ENCODE peak calls at places on chromosomes 13 and 19, in eight cellular contexts. W is ELR, N is neural crest cell, C is GM18507, R is memory B cell, Q is RWPE1, A is substantia nigra, D is AG08396. S is an unnamed sample.

GRCh38 chr19:23991170-23991569 is 76.5 kb downstream of the ZNF726 start:
- DNase-seq in R (no peak), D (no peak), A (no peak), N (no peak), Q (no peak), C (no peak), W (no peak), S (no peak)

GRCh38 chr19:4066176-4066606 is 508 bp downstream of the ZBTB7A start:
- DNase-seq in R (peak; percentile 56), N (no peak), A (no peak), W (no peak), C (no peak), D (no peak), Q (no peak), S (peak; percentile 58)

GRCh38 chr13:49853535-49853934 is 61.1 kb upstream of the KPNA3 start:
- DNase-seq in D (no peak), Q (no peak), A (no peak), W (no peak), N (no peak), C (no peak), R (no peak), S (no peak)

GRCh38 chr19:41745761-41746160 is 9.6 kb upstream of the CEACAM6 start:
- DNase-seq in W (no peak), R (no peak), D (no peak), A (no peak), Q (no peak), C (no peak), N (no peak), S (no peak)

GRCh38 chr13:50236898-50237318 is 221.7 kb downstream of the KCNRG start:
- DNase-seq in A (no peak), C (peak; percentile 47), R (peak; percentile 38), W (no peak), Q (no peak), N (no peak), D (no peak), S (peak; percentile 19)

GRCh38 chr13:42367836-42368235 is 95.9 kb downstream of the AKAP11 start:
- DNase-seq in C (no peak), W (peak; percentile 23), A (no peak), D (no peak), Q (no peak), R (no peak), N (no peak), S (no peak)

GRCh38 chr13:59744747-59745394 is 418.9 kb downstream of the DIAPH3 start:
- DNase-seq in W (no peak), C (no peak), N (no peak), A (no peak), R (no peak), Q (no peak), D (no peak), S (no peak)

GRCh38 chr13:94630858-94631257 is 29.2 kb downstream of the GPR180 start:
- DNase-seq in C (no peak), R (no peak), Q (no peak), W (no peak), A (no peak), D (no peak), N (no peak), S (no peak)

GRCh38 chr19:38813323-38813722 is 578 bp upstream of the LGALS4 start:
- DNase-seq in R (no peak), D (no peak), C (no peak), A (no peak), N (no peak), W (no peak), Q (no peak), S (no peak)

GRCh38 chr19:50450369-50451222 is 17.9 kb downstream of the MYBPC2 start:
- DNase-seq in Q (no peak), W (no peak), D (no peak), R (no peak), C (no peak), A (no peak), N (no peak), S (no peak)

GRCh38 chr13:53052675-53053074 is 24.1 kb downstream of the OLFM4 start:
- DNase-seq in W (no peak), R (no peak), Q (no peak), D (no peak), A (no peak), N (no peak), C (no peak), S (no peak)

GRCh38 chr13:32390484-32390883 is 37.4 kb downstream of the N4BP2L1 start:
- DNase-seq in Q (no peak), W (no peak), D (no peak), R (no peak), C (no peak), A (no peak), N (no peak), S (no peak)

GRCh38 chr13:25181597-25181996 is 9.5 kb upstream of the AMER2 start:
- DNase-seq in C (no peak), A (no peak), W (no peak), N (no peak), D (no peak), Q (no peak), R (no peak), S (no peak)

GRCh38 chr13:34300559-34300958 is 482.6 kb downstream of the RFC3 start:
- DNase-seq in R (no peak), A (no peak), Q (no peak), C (no peak), D (peak; percentile 5), N (no peak), W (peak; percentile 11), S (no peak)

GRCh38 chr19:13099073-13099999 is 3.3 kb downstream of the LYL1 start:
- DNase-seq in A (no peak), C (no peak), W (peak; percentile 80), R (peak; percentile 72), D (no peak), Q (no peak), N (no peak), S (peak; percentile 75)

GRCh38 chr13:102185375-102185984 is 216.4 kb downstream of the FGF14 start:
- DNase-seq in Q (no peak), N (no peak), A (no peak), D (no peak), W (no peak), C (no peak), R (no peak), S (no peak)

GRCh38 chr19:873084-874019 is 13.9 kb downstream of the CFD start:
- DNase-seq in C (peak; percentile 58), D (peak; percentile 58), W (peak; percentile 59), N (no peak), Q (peak; percentile 76), R (peak; percentile 79), A (no peak), S (peak; percentile 65)

GRCh38 chr13:113355621-113356020 is 8.3 kb downstream of the GRTP1 start:
- DNase-seq in R (no peak), N (no peak), C (no peak), D (no peak), A (no peak), W (no peak), Q (no peak), S (no peak)

GRCh38 chr19:43777163-43777700 is 3.5 kb downstream of the KCNN4 start:
- DNase-seq in N (no peak), A (no peak), D (peak; percentile 59), C (no peak), Q (no peak), W (peak; percentile 55), R (no peak), S (peak; percentile 33)

GRCh38 chr19:18291590-18292459 is 10.4 kb upstream of the JUND start:
- DNase-seq in Q (peak; percentile 54), C (peak; percentile 83), A (peak; percentile 57), D (peak; percentile 83), W (peak; percentile 71), R (peak; percentile 84), N (peak; percentile 49), S (peak; percentile 66)

GRCh38 chr19:41405776-41406175 is 8.2 kb downstream of the BCKDHA start:
- DNase-seq in C (no peak), R (no peak), N (no peak), Q (no peak), D (no peak), W (no peak), A (no peak), S (no peak)

S was measured in effector CD4-positive, alpha-beta T cell.